ENCODE peak calls at places on chromosomes 13 and 19, in six cellular contexts. Y, Q, J, V, S and I are unnamed samples.
A peak's percentile ranks its signal among the peaks of the same experiment; 100 is the strongest.

GRCh38 chr19:6481541-6482342 is at the start of gene DENND1C:
- DNase-seq in Y (peak; percentile 46), Q (peak; percentile 89), J (no peak), V (peak; percentile 23), S (peak; percentile 11), I (peak; percentile 39)

GRCh38 chr19:55461974-55462628 is 659 bp upstream of the ISOC2 start:
- DNase-seq in Y (no peak), Q (no peak), J (no peak), V (peak; percentile 66), S (no peak), I (no peak)

GRCh38 chr13:48483589-48483988 is 49.3 kb downstream of the RCBTB2 start:
- DNase-seq in Y (no peak), Q (no peak), J (no peak), V (no peak), S (no peak), I (no peak)

GRCh38 chr13:106479849-106480400 is 55.5 kb downstream of the EFNB2 start:
- DNase-seq in Y (no peak), Q (no peak), J (no peak), V (no peak), S (no peak), I (no peak)

GRCh38 chr19:29771708-29772415 is 39.9 kb upstream of the CCNE1 start:
- DNase-seq in Y (no peak), Q (peak; percentile 50), J (peak; percentile 43), V (peak; percentile 62), S (peak; percentile 5), I (peak; percentile 74)

GRCh38 chr19:11570039-11570462 is 7.4 kb downstream of the ACP5 start:
- DNase-seq in Y (no peak), Q (no peak), J (no peak), V (no peak), S (no peak), I (no peak)

GRCh38 chr13:96053003-96053703 is at the start of gene UGGT2:
- DNase-seq in Y (no peak), Q (peak; percentile 96), J (peak; percentile 91), V (peak; percentile 97), S (peak; percentile 85), I (peak; percentile 97)

GRCh38 chr13:19967619-19968018 is 9.1 kb downstream of the ZMYM2 start:
- DNase-seq in Y (no peak), Q (peak; percentile 48), J (no peak), V (peak; percentile 12), S (no peak), I (no peak)

GRCh38 chr13:68727165-68727564 is 1380.5 kb upstream of the ATXN8OS start:
- DNase-seq in Y (no peak), Q (no peak), J (no peak), V (no peak), S (no peak), I (no peak)

GRCh38 chr19:2332341-2333026 is 4.0 kb downstream of the SPPL2B start:
- DNase-seq in Y (no peak), Q (peak; percentile 91), J (no peak), V (no peak), S (no peak), I (peak; percentile 92)

GRCh38 chr19:41706741-41707501 is 1.5 kb upstream of the CEACAM5 start:
- DNase-seq in Y (peak; percentile 42), Q (peak; percentile 86), J (peak; percentile 69), V (peak; percentile 30), S (no peak), I (peak; percentile 66)
- H3K4me1 ChIP-seq in Y (no peaks in the 10 kb centered on the region), Q (no peaks in the 10 kb centered on the region), J (peaks cover 9% of the 10 kb centered on the region), V (no peaks in the 10 kb centered on the region), S (no peaks in the 10 kb centered on the region), I (no peaks in the 10 kb centered on the region)

DNA sequence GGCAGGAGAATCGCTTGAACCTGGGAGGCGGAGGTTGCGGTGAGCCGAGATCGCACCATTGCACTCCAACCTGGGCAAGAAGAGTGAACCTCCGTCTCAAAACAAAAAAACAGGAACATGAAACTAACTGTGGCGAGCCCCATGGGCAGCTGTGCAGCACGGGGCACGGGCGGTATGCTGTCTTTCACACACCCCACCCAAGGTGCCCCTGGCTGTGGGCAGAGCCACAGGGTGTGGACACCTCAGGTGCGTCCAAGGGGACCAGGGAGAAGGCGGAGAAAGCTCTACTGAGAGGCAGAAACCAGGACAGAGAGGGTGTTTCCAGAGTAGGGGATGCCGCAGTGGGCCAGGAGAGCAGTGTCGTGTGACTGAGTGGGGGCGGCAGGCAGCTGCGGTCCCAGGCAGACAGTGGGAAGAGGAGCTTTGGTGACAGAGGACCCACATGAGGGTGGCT is 29.8 kb downstream of the CARS2 start:
- DNase-seq in Y (no peak), Q (peak; percentile 87), J (no peak), V (no peak), S (no peak), I (no peak)
- H3K4me3 ChIP-seq in Y (no peak overlapping the region), Q (peak overlapping the region; percentile 57), J (no peak overlapping the region), V (no peak overlapping the region), S (no peak overlapping the region), I (no peak overlapping the region)

DNA sequence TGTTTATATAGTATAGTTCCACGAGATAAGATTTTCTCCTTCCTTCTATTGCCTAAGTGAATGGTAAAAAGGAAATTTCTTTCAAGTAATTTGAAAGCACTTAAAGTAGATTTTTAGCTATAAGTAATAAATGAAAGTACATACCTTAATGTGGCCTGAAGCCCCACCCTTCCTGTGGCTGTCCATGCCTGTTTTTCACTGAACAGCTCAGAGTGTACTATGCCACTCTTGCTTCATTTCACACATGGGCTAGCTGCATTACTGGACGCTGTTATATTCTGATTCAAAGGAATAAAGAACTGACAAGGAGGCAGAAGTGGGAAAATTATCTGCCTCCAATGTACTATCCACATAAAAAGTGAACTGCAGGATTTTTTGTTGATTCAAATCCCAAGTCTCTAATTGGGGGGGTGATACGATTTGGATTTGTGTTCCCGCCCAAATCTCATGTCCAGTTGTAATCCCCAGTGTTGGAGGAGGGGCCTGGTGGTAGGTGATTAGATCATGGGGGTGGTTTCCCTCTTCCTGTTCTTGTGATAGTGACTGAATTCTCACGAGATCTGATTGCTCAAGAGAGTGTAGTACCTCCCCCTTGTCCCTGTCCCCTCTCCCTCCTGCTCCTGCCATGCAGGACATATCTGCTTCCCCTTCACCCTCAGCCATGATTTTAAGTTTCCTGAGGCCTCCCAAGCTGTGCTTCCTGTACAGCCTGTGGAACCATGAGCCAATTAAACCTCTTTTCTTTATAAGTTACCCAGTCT is 154.8 kb upstream of the SGCG start:
- DNase-seq in Y (no peak), Q (no peak), J (no peak), V (no peak), S (no peak), I (no peak)
- H3K4me1 ChIP-seq in Y (no peaks in the 10 kb centered on the region), Q (no peaks in the 10 kb centered on the region), J (no peaks in the 10 kb centered on the region), V (no peaks in the 10 kb centered on the region), S (no peaks in the 10 kb centered on the region), I (no peaks in the 10 kb centered on the region)

DNA sequence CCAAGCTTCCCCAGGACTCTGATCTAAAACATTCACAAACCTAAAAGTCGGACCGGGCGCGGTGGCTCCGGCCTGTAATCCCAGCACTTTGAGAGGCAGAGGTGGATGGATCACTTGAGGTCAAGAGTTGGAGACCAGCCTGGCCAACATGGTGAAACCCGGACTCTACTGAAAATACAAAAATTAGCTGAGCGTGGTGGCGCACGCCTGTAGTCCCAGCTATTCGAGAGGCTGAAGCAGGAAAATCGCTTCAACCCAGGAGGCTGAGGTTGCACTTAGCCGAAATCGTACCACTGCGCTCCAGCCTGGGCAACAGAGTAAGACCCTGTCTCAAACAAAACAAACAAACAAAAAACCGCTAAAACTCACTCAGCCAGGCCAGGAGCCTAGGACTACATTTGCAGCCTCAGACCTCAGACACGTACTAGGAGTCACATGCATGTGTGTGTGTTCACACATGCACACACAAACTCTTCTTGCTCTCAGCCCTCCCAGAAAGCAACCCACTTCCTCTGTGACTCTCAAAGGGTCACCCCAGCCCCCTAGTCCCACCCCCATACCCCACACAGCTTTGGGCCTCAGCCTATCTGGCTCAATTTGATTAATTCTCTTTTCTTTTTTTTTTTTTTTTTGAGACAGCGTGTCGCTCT is 704 bp upstream of the NOTCH3 start:
- DNase-seq in Y (no peak), Q (no peak), J (no peak), V (no peak), S (no peak), I (no peak)
- H3K4me3 ChIP-seq in Y (no peak overlapping the region), Q (no peak overlapping the region), J (peak overlapping the region; percentile 69), V (no peak overlapping the region), S (no peak overlapping the region), I (no peak overlapping the region)